ENCODE peak calls at places on chromosomes 3 and 15, in ten cellular contexts. One of them, this sample, is unnamed.

GRCh38 chr3:10242182-10243065 is 5.8 kb upstream of the TATDN2 start:
- DNase-seq in tibial nerve: no peak
- DNase-seq in GM13976: peak; percentile 73
- DNase-seq in mesothelial cell of epicardium: no peak
- DNase-seq in nephron progenitor cell: no peak
- DNase-seq in uterus: no peak
- DNase-seq in psoas muscle: no peak
- DNase-seq in epithelial cell of esophagus: no peak
- DNase-seq in upper lobe of right lung: no peak
- DNase-seq in astrocyte: peak; percentile 80
- DNase-seq in this sample: peak; percentile 24

GRCh38 chr15:72182673-72183072 is 14.9 kb downstream of the GRAMD2A start:
- DNase-seq in astrocyte: no peak
- DNase-seq in upper lobe of right lung: no peak
- DNase-seq in GM13976: no peak
- DNase-seq in psoas muscle: no peak
- DNase-seq in nephron progenitor cell: no peak
- DNase-seq in uterus: no peak
- DNase-seq in tibial nerve: no peak
- DNase-seq in epithelial cell of esophagus: peak; percentile 65
- DNase-seq in mesothelial cell of epicardium: no peak
- DNase-seq in this sample: no peak

GRCh38 chr3:179991104-179991503 is 45.6 kb downstream of the PEX5L start:
- DNase-seq in GM13976: no peak
- DNase-seq in mesothelial cell of epicardium: no peak
- DNase-seq in nephron progenitor cell: no peak
- DNase-seq in upper lobe of right lung: no peak
- DNase-seq in tibial nerve: no peak
- DNase-seq in astrocyte: no peak
- DNase-seq in epithelial cell of esophagus: peak; percentile 33
- DNase-seq in psoas muscle: no peak
- DNase-seq in uterus: no peak
- DNase-seq in this sample: no peak

GRCh38 chr3:196563721-196564225 is 4.6 kb downstream of the WDR53 start:
- DNase-seq in psoas muscle: no peak
- DNase-seq in mesothelial cell of epicardium: no peak
- DNase-seq in epithelial cell of esophagus: peak; percentile 84
- DNase-seq in uterus: no peak
- DNase-seq in upper lobe of right lung: no peak
- DNase-seq in tibial nerve: no peak
- DNase-seq in GM13976: no peak
- DNase-seq in nephron progenitor cell: no peak
- DNase-seq in astrocyte: peak; percentile 32
- DNase-seq in this sample: no peak

GRCh38 chr3:39541917-39542329 is 74.4 kb downstream of the MOBP start:
- DNase-seq in astrocyte: peak; percentile 6
- DNase-seq in psoas muscle: no peak
- DNase-seq in mesothelial cell of epicardium: no peak
- DNase-seq in upper lobe of right lung: no peak
- DNase-seq in nephron progenitor cell: no peak
- DNase-seq in GM13976: no peak
- DNase-seq in uterus: no peak
- DNase-seq in tibial nerve: no peak
- DNase-seq in epithelial cell of esophagus: peak; percentile 33
- DNase-seq in this sample: no peak

GRCh38 chr3:114746502-114746901 is 400.6 kb downstream of the ZBTB20 start:
- DNase-seq in psoas muscle: no peak
- DNase-seq in GM13976: no peak
- DNase-seq in upper lobe of right lung: no peak
- DNase-seq in mesothelial cell of epicardium: no peak
- DNase-seq in nephron progenitor cell: no peak
- DNase-seq in tibial nerve: no peak
- DNase-seq in astrocyte: no peak
- DNase-seq in epithelial cell of esophagus: no peak
- DNase-seq in uterus: no peak
- DNase-seq in this sample: no peak

GRCh38 chr3:159165972-159166371 is 364.1 kb downstream of the MFSD1 start:
- DNase-seq in astrocyte: no peak
- DNase-seq in GM13976: no peak
- DNase-seq in psoas muscle: no peak
- DNase-seq in tibial nerve: no peak
- DNase-seq in epithelial cell of esophagus: no peak
- DNase-seq in upper lobe of right lung: no peak
- DNase-seq in mesothelial cell of epicardium: no peak
- DNase-seq in uterus: no peak
- DNase-seq in nephron progenitor cell: no peak
- DNase-seq in this sample: no peak

GRCh38 chr3:179015551-179016020 is 56.0 kb downstream of the ZMAT3 start:
- DNase-seq in tibial nerve: no peak
- DNase-seq in upper lobe of right lung: no peak
- DNase-seq in mesothelial cell of epicardium: no peak
- DNase-seq in nephron progenitor cell: peak; percentile 51
- DNase-seq in epithelial cell of esophagus: peak; percentile 79
- DNase-seq in psoas muscle: no peak
- DNase-seq in GM13976: peak; percentile 42
- DNase-seq in uterus: peak; percentile 32
- DNase-seq in astrocyte: peak; percentile 55
- DNase-seq in this sample: peak; percentile 65

GRCh38 chr3:151483961-151484360 is 23.1 kb upstream of the IGSF10 start:
- DNase-seq in upper lobe of right lung: no peak
- DNase-seq in GM13976: no peak
- DNase-seq in epithelial cell of esophagus: no peak
- DNase-seq in psoas muscle: no peak
- DNase-seq in mesothelial cell of epicardium: no peak
- DNase-seq in astrocyte: no peak
- DNase-seq in tibial nerve: no peak
- DNase-seq in uterus: no peak
- DNase-seq in nephron progenitor cell: no peak
- DNase-seq in this sample: no peak

GRCh38 chr15:74954515-74954914 is 2.1 kb downstream of the RPP25 start:
- DNase-seq in astrocyte: peak; percentile 77
- DNase-seq in psoas muscle: no peak
- DNase-seq in GM13976: no peak
- DNase-seq in uterus: peak; percentile 23
- DNase-seq in tibial nerve: no peak
- DNase-seq in upper lobe of right lung: no peak
- DNase-seq in mesothelial cell of epicardium: no peak
- DNase-seq in epithelial cell of esophagus: no peak
- DNase-seq in nephron progenitor cell: no peak
- DNase-seq in this sample: no peak

GRCh38 chr3:124504332-124505059 is 225.8 kb upstream of the UMPS start:
- DNase-seq in epithelial cell of esophagus: peak; percentile 40
- DNase-seq in astrocyte: peak; percentile 74
- DNase-seq in upper lobe of right lung: peak; percentile 66
- DNase-seq in tibial nerve: no peak
- DNase-seq in mesothelial cell of epicardium: no peak
- DNase-seq in nephron progenitor cell: no peak
- DNase-seq in uterus: peak; percentile 33
- DNase-seq in GM13976: no peak
- DNase-seq in psoas muscle: no peak
- DNase-seq in this sample: no peak

DNA sequence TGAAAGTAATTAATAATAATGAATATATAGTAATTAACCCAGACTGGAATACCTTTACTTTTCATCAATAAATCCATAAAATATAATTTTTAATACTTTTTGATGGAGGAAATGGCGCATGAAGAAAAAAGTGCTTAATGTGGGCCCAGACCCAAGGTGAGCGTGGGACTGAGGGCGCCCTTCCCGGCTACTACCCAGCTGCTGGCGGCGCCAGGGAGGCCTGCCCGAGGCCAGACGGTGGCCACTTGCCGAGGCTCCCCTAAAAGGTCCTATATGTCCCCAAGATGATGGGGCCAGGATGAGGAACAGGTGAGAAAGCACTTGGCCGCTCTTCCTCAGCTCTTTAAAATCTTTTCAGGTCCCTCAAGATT is 29.1 kb downstream of the CCNL1 start:
- DNase-seq in astrocyte: no peak
- DNase-seq in mesothelial cell of epicardium: no peak
- DNase-seq in upper lobe of right lung: no peak
- DNase-seq in GM13976: no peak
- DNase-seq in tibial nerve: no peak
- DNase-seq in nephron progenitor cell: no peak
- DNase-seq in epithelial cell of esophagus: no peak
- DNase-seq in psoas muscle: no peak
- DNase-seq in uterus: no peak
- DNase-seq in this sample: no peak
- TF ChIP-seq CTCF in astrocyte: no peak
- TF ChIP-seq CTCF in mesothelial cell of epicardium: peak; percentile 32
- TF ChIP-seq CTCF in upper lobe of right lung: no peak
- TF ChIP-seq CTCF in GM13976: no peak
- TF ChIP-seq CTCF in tibial nerve: no peak
- TF ChIP-seq CTCF in nephron progenitor cell: no peak
- TF ChIP-seq CTCF in epithelial cell of esophagus: no peak
- TF ChIP-seq CTCF in psoas muscle: no peak
- TF ChIP-seq CTCF in uterus: no peak
- TF ChIP-seq CTCF in this sample: no peak

GRCh38 chr3:18870074-18870640 is 278.2 kb upstream of the KCNH8 start:
- DNase-seq in astrocyte: no peak
- DNase-seq in uterus: no peak
- DNase-seq in psoas muscle: no peak
- DNase-seq in GM13976: no peak
- DNase-seq in upper lobe of right lung: no peak
- DNase-seq in mesothelial cell of epicardium: no peak
- DNase-seq in nephron progenitor cell: no peak
- DNase-seq in epithelial cell of esophagus: no peak
- DNase-seq in tibial nerve: no peak
- DNase-seq in this sample: no peak
- TF ChIP-seq CTCF in astrocyte: no peak
- TF ChIP-seq CTCF in uterus: no peak
- TF ChIP-seq CTCF in psoas muscle: no peak
- TF ChIP-seq CTCF in GM13976: no peak
- TF ChIP-seq CTCF in upper lobe of right lung: no peak
- TF ChIP-seq CTCF in mesothelial cell of epicardium: no peak
- TF ChIP-seq CTCF in nephron progenitor cell: no peak
- TF ChIP-seq CTCF in epithelial cell of esophagus: no peak
- TF ChIP-seq CTCF in tibial nerve: no peak
- TF ChIP-seq CTCF in this sample: no peak

DNA sequence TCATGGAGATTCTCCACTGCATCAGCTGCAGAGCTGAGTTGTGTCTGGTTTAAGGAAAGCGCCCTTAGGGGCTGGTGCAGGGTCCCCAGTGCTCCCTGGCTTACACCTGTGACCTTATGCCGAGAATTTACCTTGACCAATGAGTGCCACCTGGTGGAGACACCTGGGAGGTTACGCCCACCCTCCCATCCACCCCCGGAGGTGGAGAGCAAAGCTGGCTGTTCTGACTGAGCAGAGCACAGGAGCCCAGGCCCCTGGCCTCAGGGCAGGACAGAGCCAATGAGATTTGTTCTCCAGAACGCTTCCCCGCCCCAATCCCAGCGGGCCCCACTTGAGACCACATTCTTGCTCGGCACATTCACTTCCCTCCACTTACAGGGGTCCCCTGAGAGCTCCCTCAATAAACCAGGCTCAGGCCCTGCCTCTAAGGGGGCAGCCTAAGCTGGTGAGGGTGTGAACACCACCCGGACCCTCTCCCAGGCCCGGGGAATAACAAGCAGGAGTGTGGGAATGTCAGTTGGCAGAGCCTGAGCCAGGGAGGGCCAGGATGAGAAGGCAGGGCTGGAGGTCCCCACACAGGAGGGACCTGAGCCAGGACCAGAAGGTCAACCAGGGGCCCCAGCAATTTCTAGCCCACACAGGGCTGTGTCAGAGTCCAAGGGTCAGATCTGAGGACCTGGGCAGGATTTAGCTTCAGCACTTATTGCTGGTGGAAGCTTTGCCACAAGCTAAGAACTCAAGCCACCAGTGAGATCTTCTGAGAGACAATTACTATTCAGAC is 117.1 kb downstream of the TPRA1 start:
- DNase-seq in nephron progenitor cell: peak; percentile 47
- DNase-seq in upper lobe of right lung: no peak
- DNase-seq in epithelial cell of esophagus: peak; percentile 34
- DNase-seq in uterus: no peak
- DNase-seq in mesothelial cell of epicardium: no peak
- DNase-seq in GM13976: peak; percentile 64
- DNase-seq in psoas muscle: no peak
- DNase-seq in astrocyte: no peak
- DNase-seq in tibial nerve: no peak
- DNase-seq in this sample: no peak
- TF ChIP-seq CTCF in nephron progenitor cell: peak; percentile 40
- TF ChIP-seq CTCF in upper lobe of right lung: peak; percentile 25
- TF ChIP-seq CTCF in epithelial cell of esophagus: peak; percentile 42
- TF ChIP-seq CTCF in uterus: no peak
- TF ChIP-seq CTCF in mesothelial cell of epicardium: no peak
- TF ChIP-seq CTCF in GM13976: peak; percentile 26
- TF ChIP-seq CTCF in psoas muscle: no peak
- TF ChIP-seq CTCF in astrocyte: no peak
- TF ChIP-seq CTCF in tibial nerve: no peak
- TF ChIP-seq CTCF in this sample: no peak

GRCh38 chr3:13028010-13028821 is 45.0 kb downstream of the IQSEC1 start:
- DNase-seq in upper lobe of right lung: no peak
- DNase-seq in mesothelial cell of epicardium: no peak
- DNase-seq in epithelial cell of esophagus: no peak
- DNase-seq in GM13976: no peak
- DNase-seq in psoas muscle: no peak
- DNase-seq in astrocyte: no peak
- DNase-seq in uterus: no peak
- DNase-seq in tibial nerve: no peak
- DNase-seq in nephron progenitor cell: no peak
- DNase-seq in this sample: no peak

GRCh38 chr3:13025090-13025489 is 48.1 kb downstream of the IQSEC1 start:
- DNase-seq in psoas muscle: peak; percentile 72
- DNase-seq in tibial nerve: no peak
- DNase-seq in epithelial cell of esophagus: peak; percentile 57
- DNase-seq in uterus: no peak
- DNase-seq in astrocyte: peak; percentile 64
- DNase-seq in mesothelial cell of epicardium: no peak
- DNase-seq in GM13976: no peak
- DNase-seq in nephron progenitor cell: no peak
- DNase-seq in upper lobe of right lung: peak; percentile 72
- DNase-seq in this sample: no peak

GRCh38 chr3:13026534-13026933 is 46.7 kb downstream of the IQSEC1 start:
- DNase-seq in psoas muscle: no peak
- DNase-seq in astrocyte: no peak
- DNase-seq in uterus: no peak
- DNase-seq in mesothelial cell of epicardium: no peak
- DNase-seq in tibial nerve: no peak
- DNase-seq in upper lobe of right lung: no peak
- DNase-seq in GM13976: no peak
- DNase-seq in epithelial cell of esophagus: no peak
- DNase-seq in nephron progenitor cell: no peak
- DNase-seq in this sample: no peak

GRCh38 chr3:13025778-13026518 is 47.3 kb downstream of the IQSEC1 start:
- DNase-seq in upper lobe of right lung: peak; percentile 39
- DNase-seq in psoas muscle: peak; percentile 38
- DNase-seq in astrocyte: no peak
- DNase-seq in tibial nerve: no peak
- DNase-seq in uterus: no peak
- DNase-seq in GM13976: no peak
- DNase-seq in mesothelial cell of epicardium: no peak
- DNase-seq in nephron progenitor cell: no peak
- DNase-seq in epithelial cell of esophagus: no peak
- DNase-seq in this sample: no peak

DNA sequence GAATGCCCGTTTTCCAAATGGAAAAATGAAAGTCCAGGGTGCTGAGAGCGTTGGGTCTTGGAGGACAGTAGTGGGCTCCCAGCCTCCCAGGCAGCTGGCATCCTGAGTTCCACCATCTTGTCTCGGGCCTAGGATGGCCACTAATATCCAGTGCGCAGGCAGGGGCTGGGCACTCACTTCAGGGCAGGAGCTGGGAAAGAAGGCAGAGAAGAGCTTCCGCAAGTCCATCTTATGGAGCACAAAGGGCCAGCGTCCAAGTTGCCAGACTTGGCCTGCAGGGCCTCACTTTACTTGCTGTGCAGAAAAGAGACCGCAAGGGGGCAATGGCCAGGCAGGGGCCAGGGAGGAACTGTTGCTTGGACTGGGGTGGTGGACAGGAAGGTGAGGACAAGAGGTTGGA is 46.1 kb downstream of the IQSEC1 start:
- DNase-seq in epithelial cell of esophagus: no peak
- DNase-seq in upper lobe of right lung: peak; percentile 35
- DNase-seq in nephron progenitor cell: no peak
- DNase-seq in GM13976: no peak
- DNase-seq in psoas muscle: no peak
- DNase-seq in astrocyte: no peak
- DNase-seq in tibial nerve: no peak
- DNase-seq in mesothelial cell of epicardium: no peak
- DNase-seq in uterus: no peak
- DNase-seq in this sample: no peak
- TF ChIP-seq CTCF in epithelial cell of esophagus: no peak
- TF ChIP-seq CTCF in upper lobe of right lung: no peak
- TF ChIP-seq CTCF in nephron progenitor cell: peak; percentile 32
- TF ChIP-seq CTCF in GM13976: no peak
- TF ChIP-seq CTCF in psoas muscle: no peak
- TF ChIP-seq CTCF in astrocyte: no peak
- TF ChIP-seq CTCF in tibial nerve: no peak
- TF ChIP-seq CTCF in mesothelial cell of epicardium: no peak
- TF ChIP-seq CTCF in uterus: no peak
- TF ChIP-seq CTCF in this sample: no peak

This sample was measured in lower leg skin.